ENCODE peak calls at places on chromosomes 11 and 22, in ten cellular contexts. L is ELF-1, M is SK-N-MC, P is fibroblast of mammary gland, H is GM04504, Q is NCI-H1092 treated with DMSO at 0.1 percent for 48 hours, K is kidney tubule cell, R is naive B cell, B is SIG-M5, O is B cell. U is an unnamed sample.

GRCh38 chr22:23763579-23764331 is 965 bp downstream of the C22orf15 start:
- DNase-seq in L (no peak), M (no peak), P (no peak), H (no peak), Q (no peak), K (no peak), R (peak), B (no peak), O (peak), U (peak)

GRCh38 chr22:27433585-27434190 is 367.9 kb downstream of the MN1 start:
- DNase-seq in L (peak), M (no peak), P (peak), H (no peak), Q (no peak), K (no peak), R (no peak), B (no peak), O (no peak), U (no peak)

GRCh38 chr11:11975201-11976092 is 33.0 kb downstream of the DKK3 start:
- DNase-seq in L (no peak), M (no peak), P (no peak), H (no peak), Q (peak), K (no peak), R (no peak), B (no peak), O (no peak), U (no peak)

GRCh38 chr11:75240381-75241035 is at the start of gene TPBGL:
- DNase-seq in L (peak), M (no peak), P (no peak), H (no peak), Q (peak), K (no peak), R (no peak), B (no peak), O (no peak), U (no peak)

GRCh38 chr11:14082338-14082737 is 119.8 kb downstream of the SPON1 start:
- DNase-seq in L (no peak), M (no peak), P (peak), H (no peak), Q (no peak), K (peak), R (no peak), B (no peak), O (no peak), U (no peak)

GRCh38 chr11:612201-612960 is 3.4 kb downstream of the IRF7 start:
- DNase-seq in L (peak), M (no peak), P (peak), H (no peak), Q (no peak), K (peak), R (no peak), B (no peak), O (no peak), U (no peak)

GRCh38 chr11:10305262-10305963 is 540 bp downstream of the ADM start:
- DNase-seq in L (peak), M (no peak), P (no peak), H (no peak), Q (peak), K (peak), R (peak), B (no peak), O (peak), U (peak)

GRCh38 chr22:37088108-37088605 is 21.4 kb downstream of the TMPRSS6 start:
- DNase-seq in L (peak), M (no peak), P (peak), H (no peak), Q (peak), K (peak), R (no peak), B (no peak), O (no peak), U (no peak)

GRCh38 chr22:30309981-30310672 is 16.6 kb downstream of the TBC1D10A start:
- DNase-seq in L (no peak), M (no peak), P (peak), H (peak), Q (no peak), K (peak), R (no peak), B (peak), O (no peak), U (peak)

GRCh38 chr22:20552913-20553401 is 45.5 kb downstream of the MED15 start:
- DNase-seq in L (no peak), M (no peak), P (peak), H (no peak), Q (no peak), K (peak), R (no peak), B (no peak), O (no peak), U (no peak)

GRCh38 chr11:119701591-119702260 is 27.3 kb downstream of the NECTIN1 start:
- DNase-seq in L (no peak), M (no peak), P (no peak), H (no peak), Q (no peak), K (no peak), R (no peak), B (no peak), O (no peak), U (no peak)

GRCh38 chr11:93143186-93143585 is 54.6 kb downstream of the SLC36A4 start:
- DNase-seq in L (no peak), M (no peak), P (no peak), H (no peak), Q (no peak), K (no peak), R (no peak), B (no peak), O (no peak), U (no peak)

GRCh38 chr22:46454910-46455269 is 82.5 kb downstream of the CELSR1 start:
- DNase-seq in L (peak), M (no peak), P (no peak), H (no peak), Q (no peak), K (peak), R (no peak), B (no peak), O (no peak), U (no peak)

GRCh38 chr22:50326959-50327710 is at the start of gene DENND6B:
- DNase-seq in L (peak), M (no peak), P (peak), H (peak), Q (peak), K (peak), R (peak), B (no peak), O (peak), U (peak)

GRCh38 chr11:1970956-1971355 is 23.8 kb downstream of the MRPL23 start:
- DNase-seq in L (peak), M (no peak), P (no peak), H (no peak), Q (no peak), K (no peak), R (no peak), B (no peak), O (no peak), U (no peak)

GRCh38 chr11:15920856-15921629 is 435.3 kb downstream of the SOX6 start:
- DNase-seq in L (peak), M (no peak), P (no peak), H (no peak), Q (no peak), K (peak), R (no peak), B (no peak), O (no peak), U (no peak)

GRCh38 chr22:40594924-40595323 is 41.6 kb downstream of the MRTFA start:
- DNase-seq in L (no peak), M (no peak), P (no peak), H (no peak), Q (no peak), K (peak), R (no peak), B (no peak), O (no peak), U (no peak)